ENCODE peak calls at places on chromosomes 16 and 17, in five cellular contexts. V is dorsolateral prefrontal cortex; C is coronary artery; Z is body of pancreas; I is naive thymus-derived CD4-positive, alpha-beta T cell. E is an unnamed sample.

GRCh38 chr16:71648921-71649320 is 22.9 kb downstream of the MARVELD3 start:
- DNase-seq in C (no peak), I (no peak), V (no peak), Z (no peak), E (no peak)

GRCh38 chr16:86775401-86775985 is 197.1 kb downstream of the FOXL1 start:
- DNase-seq in Z (no peak), C (no peak), I (no peak), V (no peak), E (no peak)

GRCh38 chr16:14181371-14182050 is 110.4 kb downstream of the MRTFB start:
- DNase-seq in V (no peak), C (no peak), Z (no peak), I (no peak), E (no peak)

GRCh38 chr16:12545292-12545610 is 258.4 kb downstream of the CPPED1 start:
- DNase-seq in I (no peak), Z (no peak), C (no peak), V (no peak), E (no peak)

GRCh38 chr16:72561-73537 is at the start of gene RHBDF1:
- DNase-seq in Z (peak; percentile 78), V (no peak), I (no peak), C (no peak), E (no peak)

GRCh38 chr17:9900744-9901143 is 4.3 kb downstream of the RCVRN start:
- DNase-seq in V (no peak), C (no peak), I (no peak), Z (no peak), E (no peak)

GRCh38 chr16:71311553-71312158 is 22.5 kb upstream of the CMTR2 start:
- DNase-seq in Z (peak; percentile 17), C (no peak), I (peak; percentile 16), V (no peak), E (no peak)

GRCh38 chr16:87854053-87854906 is 15.0 kb downstream of the SLC7A5 start:
- DNase-seq in V (no peak), Z (no peak), I (no peak), C (no peak), E (peak; percentile 46)

GRCh38 chr17:60169921-60170817 is 20.4 kb downstream of the CA4 start:
- DNase-seq in Z (no peak), I (no peak), C (no peak), V (no peak), E (peak; percentile 59)

GRCh38 chr17:28426081-28426519 is 20.1 kb upstream of the SLC46A1 start:
- DNase-seq in I (no peak), C (peak; percentile 26), V (no peak), Z (peak; percentile 16), E (no peak)

DNA sequence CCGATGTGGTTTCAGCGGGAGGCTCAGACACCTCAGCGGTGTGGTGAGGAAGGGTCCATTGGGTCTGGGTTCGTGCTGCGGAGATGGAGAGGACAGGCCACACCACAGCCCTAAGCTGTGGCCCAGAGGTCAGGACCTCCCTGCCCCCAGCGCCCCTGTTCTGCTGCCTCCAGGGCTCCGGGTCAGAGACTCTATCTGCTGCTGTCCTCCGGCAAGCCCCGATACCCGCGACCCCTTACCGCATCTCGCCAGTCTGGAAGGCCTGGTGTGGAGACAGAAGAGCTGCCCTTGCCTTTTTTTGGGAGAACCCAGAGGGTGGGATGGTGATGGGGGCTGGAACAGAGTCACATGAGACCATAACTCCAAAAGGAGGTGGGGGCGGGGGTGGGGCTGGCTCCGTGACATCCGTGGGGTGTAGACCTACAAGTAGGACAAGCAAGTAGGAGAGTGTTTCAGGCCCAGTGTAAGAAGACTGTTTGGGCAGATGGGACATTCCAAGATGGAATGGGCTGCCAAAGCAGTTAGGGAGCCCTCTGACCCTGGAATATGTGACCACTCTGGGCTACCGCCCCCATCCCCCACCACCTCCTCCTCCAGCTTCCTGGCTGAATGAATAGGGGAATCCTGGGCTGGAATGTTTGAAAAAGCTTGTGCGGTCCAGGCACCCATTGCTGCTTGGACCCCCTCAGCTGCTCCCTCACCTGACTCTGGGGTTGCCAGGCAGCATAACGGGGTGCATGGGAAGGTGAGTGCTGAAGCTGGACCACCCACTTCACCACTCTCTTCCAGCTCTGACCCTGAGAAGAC is 1.4 kb downstream of the XYLT2 start:
- DNase-seq in Z (no peak), I (no peak), C (no peak), V (no peak), E (no peak)
- H3K4me3 ChIP-seq in Z (no peak overlapping the region), I (peak overlapping the region; percentile 79), C (peak overlapping the region; percentile 99), V (peak overlapping the region; percentile 81), E (peak overlapping the region; percentile 71)

GRCh38 chr17:45425984-45426413 is 6.7 kb downstream of the ARHGAP27 start:
- DNase-seq in V (no peak), I (no peak), C (no peak), Z (no peak), E (no peak)

GRCh38 chr17:45423304-45423703 is 9.4 kb downstream of the ARHGAP27 start:
- DNase-seq in V (no peak), C (no peak), Z (no peak), I (no peak), E (no peak)

GRCh38 chr17:45425125-45425983 is 7.3 kb downstream of the ARHGAP27 start:
- DNase-seq in V (no peak), I (no peak), Z (peak; percentile 85), C (no peak), E (no peak)

GRCh38 chr17:45423936-45424335 is 8.7 kb downstream of the ARHGAP27 start:
- DNase-seq in I (no peak), Z (no peak), V (no peak), C (no peak), E (no peak)

DNA sequence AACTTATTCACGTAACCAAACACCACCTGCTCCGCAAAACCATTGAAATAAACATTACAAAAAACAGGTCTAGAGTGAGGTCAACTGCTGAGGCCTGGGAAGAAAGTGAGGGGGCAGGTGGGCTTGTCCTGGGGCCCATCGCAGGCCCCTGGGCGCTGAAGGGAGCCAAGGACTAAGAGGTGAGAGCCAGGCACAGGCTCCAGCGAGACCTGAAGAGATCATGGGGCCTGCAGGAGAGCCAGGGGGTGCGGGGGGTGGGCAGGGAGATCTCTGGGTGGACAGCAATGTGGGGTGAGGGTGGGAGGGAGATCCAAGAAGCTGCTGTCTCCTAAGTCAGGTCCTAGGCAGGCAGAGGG is 7.9 kb downstream of the ARHGAP27 start:
- DNase-seq in C (no peak), V (no peak), I (no peak), Z (no peak), E (no peak)
- H3K4me3 ChIP-seq in C (no peak overlapping the region), V (no peak overlapping the region), I (no peak overlapping the region), Z (no peak overlapping the region), E (no peak overlapping the region)

GRCh38 chr17:29617125-29617480 is 5.6 kb downstream of the CORO6 start:
- DNase-seq in V (peak; percentile 87), Z (peak; percentile 69), C (peak; percentile 83), I (peak; percentile 89), E (peak; percentile 84)

GRCh38 chr17:29617481-29618271 is 5.0 kb downstream of the CORO6 start:
- DNase-seq in Z (peak; percentile 80), I (peak; percentile 85), V (peak; percentile 80), C (peak; percentile 76), E (peak; percentile 82)

GRCh38 chr17:29619251-29619650 is 3.5 kb downstream of the CORO6 start:
- DNase-seq in C (no peak), Z (no peak), I (no peak), V (no peak), E (no peak)

GRCh38 chr17:29620271-29620670 is 2.4 kb downstream of the CORO6 start:
- DNase-seq in V (no peak), I (no peak), Z (no peak), C (no peak), E (no peak)

GRCh38 chr17:29618272-29619065 is 4.2 kb downstream of the CORO6 start:
- DNase-seq in I (no peak), V (no peak), C (no peak), Z (no peak), E (no peak)
- H3K4me3 ChIP-seq in I (peak overlapping the region; percentile 80), V (peak overlapping the region; percentile 34), C (peak overlapping the region; percentile 63), Z (no peak overlapping the region), E (no peak overlapping the region)

GRCh38 chr17:82828875-82829487 is 10.8 kb downstream of the ZNF750 start:
- DNase-seq in Z (no peak), C (no peak), I (no peak), V (no peak), E (no peak)

GRCh38 chr17:82831818-82832200 is 8.0 kb downstream of the ZNF750 start:
- DNase-seq in Z (no peak), V (no peak), I (no peak), C (no peak), E (no peak)

GRCh38 chr17:82832411-82832810 is 7.4 kb downstream of the ZNF750 start:
- DNase-seq in Z (no peak), I (no peak), V (no peak), C (no peak), E (no peak)

GRCh38 chr17:82831041-82831817 is 8.6 kb downstream of the ZNF750 start:
- DNase-seq in I (no peak), Z (no peak), V (no peak), C (no peak), E (no peak)

GRCh38 chr17:82830249-82830661 is 9.6 kb downstream of the ZNF750 start:
- DNase-seq in V (peak; percentile 54), Z (peak; percentile 34), I (no peak), C (no peak), E (no peak)
- H3K4me3 ChIP-seq in V (no peak overlapping the region), Z (no peak overlapping the region), I (no peak overlapping the region), C (peak overlapping the region; percentile 42), E (no peak overlapping the region)

GRCh38 chr16:66881964-66882508 is 1.7 kb downstream of the PDP2 start:
- DNase-seq in V (no peak), Z (no peak), C (no peak), I (no peak), E (no peak)
- H3K4me3 ChIP-seq in V (no peak overlapping the region), Z (no peak overlapping the region), C (no peak overlapping the region), I (no peak overlapping the region), E (peak overlapping the region; percentile 38)

GRCh38 chr17:49764559-49765180 is 739 bp upstream of the FAM117A start:
- DNase-seq in V (no peak), I (no peak), C (no peak), Z (no peak), E (no peak)
- H3K4me3 ChIP-seq in V (peak overlapping the region; percentile 72), I (peak overlapping the region; percentile 13), C (peak overlapping the region; percentile 82), Z (no peak overlapping the region), E (peak overlapping the region; percentile 80)

DNA sequence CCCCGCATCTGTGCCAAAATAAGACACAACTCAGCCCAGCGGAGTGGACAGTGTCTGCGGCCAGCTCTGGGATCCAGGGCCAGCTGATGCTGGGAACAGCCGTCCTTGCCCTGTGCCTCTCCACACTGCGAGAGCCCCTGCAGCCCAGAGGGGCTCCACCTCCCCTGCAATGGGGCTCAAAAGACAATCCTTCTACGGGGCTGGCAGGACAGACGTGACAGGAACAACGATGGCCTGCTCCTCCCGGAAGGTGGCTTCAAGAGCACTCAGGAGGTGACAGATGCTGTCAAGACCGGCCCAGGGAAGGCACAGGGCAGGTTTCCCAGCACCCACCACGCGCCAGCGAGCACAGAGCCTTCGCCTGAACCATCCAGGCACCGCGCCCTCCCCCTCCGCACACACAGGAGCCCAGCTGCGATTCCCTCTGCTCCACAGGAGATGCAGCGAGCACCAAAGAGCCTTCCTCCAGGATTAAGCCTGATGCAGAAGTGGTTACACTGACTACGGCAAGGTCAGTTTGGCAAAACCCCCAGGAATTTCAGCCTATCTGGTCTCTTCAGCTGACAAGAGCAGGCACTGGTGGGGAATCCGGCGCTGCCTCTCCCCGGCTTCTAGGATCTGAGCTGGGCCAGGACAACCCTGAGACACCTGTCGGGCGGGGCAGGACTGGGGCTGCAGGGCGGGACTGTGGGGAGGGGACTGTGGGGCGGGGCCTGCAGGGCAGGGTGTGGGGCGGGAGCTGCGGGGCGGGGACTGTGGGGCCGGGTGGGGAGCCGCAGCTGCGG is 103.4 kb downstream of the ZNF778 start:
- DNase-seq in I (no peak), V (peak; percentile 70), C (no peak), Z (peak; percentile 60), E (no peak)
- H3K4me3 ChIP-seq in I (no peak overlapping the region), V (peak overlapping the region; percentile 22), C (peak overlapping the region; percentile 46), Z (no peak overlapping the region), E (no peak overlapping the region)

E was measured in CD4-positive, CD25-positive, alpha-beta regulatory T cell.